ENCODE peak calls at places on chromosomes 1 and 21, in five cellular contexts. E, Q, F, J and M are unnamed samples.

GRCh38 chr1:233081686-233082085 is 131.3 kb downstream of the NTPCR start:
- DNase-seq in E (peak), Q (no peak), F (peak), J (peak), M (no peak)

GRCh38 chr1:108830119-108831008 is 26.5 kb downstream of the AKNAD1 start:
- DNase-seq in E (peak), Q (no peak), F (peak), J (peak), M (no peak)

GRCh38 chr1:113042336-113043143 is 30.5 kb upstream of the LRIG2 start:
- DNase-seq in E (peak), Q (peak), F (peak), J (peak), M (peak)

GRCh38 chr1:112232848-112233247 is 163.2 kb upstream of the CTTNBP2NL start:
- DNase-seq in E (no peak), Q (no peak), F (no peak), J (no peak), M (no peak)

GRCh38 chr21:42190492-42190875 is 28.5 kb upstream of the ABCG1 start:
- DNase-seq in E (no peak), Q (no peak), F (no peak), J (no peak), M (no peak)

GRCh38 chr1:34591751-34592629 is 162.9 kb upstream of the GJB5 start:
- DNase-seq in E (no peak), Q (no peak), F (no peak), J (peak), M (no peak)

GRCh38 chr1:111604931-111605330 is 14.7 kb upstream of the RAP1A start:
- DNase-seq in E (peak), Q (no peak), F (peak), J (no peak), M (no peak)

GRCh38 chr1:160446945-160447600 is 46.7 kb downstream of the VANGL2 start:
- DNase-seq in E (no peak), Q (no peak), F (no peak), J (no peak), M (no peak)

GRCh38 chr1:1075148-1075935 is 1.2 kb upstream of the RNF223 start:
- DNase-seq in E (no peak), Q (no peak), F (no peak), J (no peak), M (no peak)

GRCh38 chr1:200981278-200981677 is 42.2 kb downstream of the KIF21B start:
- DNase-seq in E (no peak), Q (no peak), F (no peak), J (no peak), M (no peak)

GRCh38 chr1:187203257-187203656 is 374.5 kb downstream of the PLA2G4A start:
- DNase-seq in E (peak), Q (no peak), F (peak), J (peak), M (no peak)

GRCh38 chr1:157110686-157111085 is 11.1 kb upstream of the ETV3L start:
- DNase-seq in E (no peak), Q (no peak), F (no peak), J (no peak), M (no peak)

GRCh38 chr1:32042330-32042729 is 28.7 kb downstream of the KHDRBS1 start:
- DNase-seq in E (no peak), Q (no peak), F (no peak), J (no peak), M (no peak)

GRCh38 chr1:89070509-89070908 is 5.5 kb upstream of the GBP1 start:
- DNase-seq in E (no peak), Q (no peak), F (no peak), J (no peak), M (no peak)
- H2AFZ ChIP-seq in E (no peak), Q (no peak), F (no peak), J (no peak), M (no peak)

GRCh38 chr1:244755673-244756072 is 79.8 kb upstream of the COX20 start:
- DNase-seq in E (no peak), Q (no peak), F (no peak), J (no peak), M (no peak)

GRCh38 chr1:244759158-244759557 is 76.3 kb upstream of the COX20 start:
- DNase-seq in E (no peak), Q (no peak), F (no peak), J (peak), M (no peak)

GRCh38 chr1:244758700-244759099 is 76.8 kb upstream of the COX20 start:
- DNase-seq in E (no peak), Q (no peak), F (no peak), J (no peak), M (no peak)

GRCh38 chr1:244760471-244760870 is 75.0 kb upstream of the COX20 start:
- DNase-seq in E (no peak), Q (no peak), F (no peak), J (no peak), M (no peak)

GRCh38 chr1:244757091-244757939 is 78.1 kb upstream of the COX20 start:
- DNase-seq in E (peak), Q (no peak), F (no peak), J (no peak), M (no peak)
- H3K14ac ChIP-seq in E (no peak), Q (no peak), F (no peak), J (no peak), M (peak)

DNA sequence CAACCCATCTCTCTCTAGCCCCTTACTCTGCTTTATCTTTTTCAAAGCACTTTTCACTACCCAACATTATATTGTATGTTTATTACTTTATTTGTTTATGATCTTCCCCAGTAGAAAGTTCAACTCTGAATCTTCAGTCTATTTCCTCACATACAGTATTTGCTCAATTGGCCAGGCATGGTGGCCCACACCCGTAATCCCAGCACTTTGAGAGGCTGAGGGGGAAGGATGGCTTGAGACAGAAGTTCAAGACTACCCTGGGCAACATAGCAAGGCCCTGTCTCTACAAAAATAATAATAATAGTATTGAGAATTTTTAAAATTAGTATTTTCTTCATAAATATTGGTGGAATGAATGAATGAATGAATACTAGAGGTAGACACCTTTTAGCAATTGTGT is 1.2 kb downstream of the STPG1 start:
- DNase-seq in E (no peak), Q (no peak), F (no peak), J (no peak), M (no peak)
- H3K4me3 ChIP-seq in E (no peak), Q (no peak), F (no peak), J (no peak), M (no peak)

GRCh38 chr1:48617227-48617626 is 145.2 kb upstream of the SPATA6 start:
- DNase-seq in E (no peak), Q (no peak), F (no peak), J (no peak), M (no peak)
- H2AFZ ChIP-seq in E (no peak), Q (no peak), F (no peak), J (no peak), M (no peak)

GRCh38 chr1:25747046-25747705 is 52.8 kb upstream of the SELENON start:
- DNase-seq in E (no peak), Q (no peak), F (no peak), J (no peak), M (no peak)
- H3K14ac ChIP-seq in E (no peak), Q (no peak), F (no peak), J (no peak), M (peak)

DNA sequence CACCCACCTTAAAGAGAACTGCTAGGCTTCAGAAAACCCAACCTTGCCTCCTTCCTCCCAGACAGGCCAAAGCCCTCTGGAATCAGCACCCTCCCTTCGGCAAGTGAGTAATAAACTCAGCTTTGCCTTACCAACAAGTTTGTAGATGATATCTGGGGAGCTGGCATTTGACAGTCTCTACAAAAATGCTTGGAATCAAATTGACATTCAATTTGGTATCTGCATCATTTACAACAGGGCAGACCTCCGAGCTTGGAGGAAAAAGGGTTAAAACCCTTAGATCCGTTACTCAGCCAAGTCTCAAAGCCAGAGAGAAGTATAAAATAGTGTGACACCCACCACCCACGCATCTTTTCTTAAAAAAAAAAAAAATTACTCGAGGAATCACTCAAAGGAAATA is 149.3 kb upstream of the EDN2 start:
- DNase-seq in E (peak), Q (no peak), F (no peak), J (peak), M (no peak)
- H3K4me3 ChIP-seq in E (no peak), Q (no peak), F (no peak), J (no peak), M (no peak)

GRCh38 chr21:33025471-33026298 is at the start of gene OLIG2:
- DNase-seq in E (peak), Q (peak), F (peak), J (no peak), M (peak)
- H2AFZ ChIP-seq in E (peak), Q (peak), F (peak), J (no peak), M (peak)